ENCODE peak calls at places on chromosomes 12 and 14, in five cellular contexts. A is cardiac muscle cell; Y is nucleus accumbens; J is substantia nigra; E is activated CD4-positive, alpha-beta T cell treated with anti-CD3 and anti-CD28 coated beads, Interleukin-2, amount 50 U/mL, for 48 hours. Z is an unnamed sample.

GRCh38 chr12:91974541-91974940 is 171.1 kb downstream of the BTG1 start:
- DNase-seq in A (no peak), Y (no peak), J (no peak), E (no peak), Z (no peak)

GRCh38 chr12:51389302-51389999 is 1.8 kb downstream of the GALNT6 start:
- DNase-seq in A (no peak), Y (no peak), J (no peak), E (peak), Z (no peak)

GRCh38 chr12:103728323-103728722 is 112.7 kb downstream of the NT5DC3 start:
- DNase-seq in A (no peak), Y (no peak), J (no peak), E (no peak), Z (no peak)

GRCh38 chr12:104790296-104791125 is 167.6 kb downstream of the SLC41A2 start:
- DNase-seq in A (peak), Y (no peak), J (peak), E (peak), Z (no peak)

GRCh38 chr12:58877243-58877743 is 43.0 kb downstream of the LRIG3 start:
- DNase-seq in A (no peak), Y (no peak), J (no peak), E (no peak), Z (no peak)

GRCh38 chr12:57582440-57582839 is 8.6 kb upstream of the PIP4K2C start:
- DNase-seq in A (no peak), Y (no peak), J (no peak), E (no peak), Z (no peak)

GRCh38 chr12:95700316-95700785 is 90.2 kb downstream of the NTN4 start:
- DNase-seq in A (no peak), Y (no peak), J (no peak), E (no peak), Z (no peak)

GRCh38 chr12:18752280-18752920 is 14.5 kb downstream of the CAPZA3 start:
- DNase-seq in A (no peak), Y (no peak), J (no peak), E (no peak), Z (no peak)

GRCh38 chr12:57470286-57470969 is 9.2 kb downstream of the ARHGAP9 start:
- DNase-seq in A (no peak), Y (no peak), J (no peak), E (no peak), Z (no peak)

GRCh38 chr14:82067221-82067620 is 533.6 kb upstream of the SEL1L start:
- DNase-seq in A (peak), Y (no peak), J (no peak), E (no peak), Z (no peak)

GRCh38 chr12:96237465-96238077 is 43.4 kb downstream of the ELK3 start:
- DNase-seq in A (no peak), Y (no peak), J (no peak), E (peak), Z (no peak)

GRCh38 chr12:31797230-31797872 is 68.5 kb upstream of the AMN1 start:
- DNase-seq in A (no peak), Y (no peak), J (no peak), E (no peak), Z (no peak)

GRCh38 chr14:92740440-92740839 is 8.0 kb downstream of the LGMN start:
- DNase-seq in A (peak), Y (no peak), J (no peak), E (no peak), Z (no peak)

GRCh38 chr14:56562883-56563282 is 16.7 kb upstream of the TMEM260 start:
- DNase-seq in A (no peak), Y (no peak), J (no peak), E (no peak), Z (no peak)

GRCh38 chr12:44433647-44434046 is 442.5 kb downstream of the NELL2 start:
- DNase-seq in A (no peak), Y (no peak), J (no peak), E (no peak), Z (no peak)

GRCh38 chr14:102341566-102341965 is 21.1 kb downstream of the CINP start:
- DNase-seq in A (no peak), Y (no peak), J (no peak), E (no peak), Z (no peak)

GRCh38 chr12:3655331-3655900 is 97.5 kb downstream of the CRACR2A start:
- DNase-seq in A (peak), Y (no peak), J (no peak), E (peak), Z (no peak)

GRCh38 chr12:33588082-33588712 is 148.6 kb upstream of the SYT10 start:
- DNase-seq in A (no peak), Y (no peak), J (no peak), E (no peak), Z (no peak)

GRCh38 chr14:61280526-61281185 is 482 bp downstream of the TMEM30B start:
- DNase-seq in A (peak), Y (peak), J (no peak), E (peak), Z (no peak)

GRCh38 chr14:31096255-31096654 is 70.1 kb upstream of the STRN3 start:
- DNase-seq in A (no peak), Y (no peak), J (no peak), E (no peak), Z (no peak)

GRCh38 chr12:65585648-65586420 is 238.4 kb upstream of the HMGA2 start:
- DNase-seq in A (no peak), Y (no peak), J (no peak), E (no peak), Z (no peak)

GRCh38 chr14:24876996-24877395 is 173.0 kb downstream of the STXBP6 start:
- DNase-seq in A (no peak), Y (no peak), J (no peak), E (no peak), Z (no peak)

GRCh38 chr12:105948331-105948730 is 190.4 kb downstream of the NUAK1 start:
- DNase-seq in A (no peak), Y (no peak), J (no peak), E (no peak), Z (no peak)

GRCh38 chr12:104011265-104011664 is 38.7 kb downstream of the GLT8D2 start:
- DNase-seq in A (no peak), Y (no peak), J (no peak), E (no peak), Z (no peak)

GRCh38 chr12:89235189-89235993 is 116.9 kb downstream of the DUSP6 start:
- DNase-seq in A (no peak), Y (no peak), J (no peak), E (no peak), Z (no peak)

GRCh38 chr14:51938137-51938536 is 51.2 kb upstream of the RTRAF start:
- DNase-seq in A (no peak), Y (no peak), J (no peak), E (no peak), Z (no peak)